ENCODE peak calls at places on chromosomes 12 and 14, in nine cellular contexts. One of them, this sample, is unnamed.

GRCh38 chr12:50190859-50191258 is 23.7 kb upstream of the CERS5 start:
- DNase-seq in effector memory CD8-positive, alpha-beta T cell: no peak
- DNase-seq in amniotic stem cell: no peak
- DNase-seq in activated naive CD4-positive, alpha-beta T cell: no peak
- DNase-seq in tibial nerve: no peak
- DNase-seq in astrocyte of the spinal cord: no peak
- DNase-seq in caudate nucleus: no peak
- DNase-seq in fibroblast of pulmonary artery: no peak
- DNase-seq in endothelial cell: no peak
- DNase-seq in this sample: no peak

GRCh38 chr12:89783321-89784060 is 74.9 kb upstream of the ATP2B1 start:
- DNase-seq in activated naive CD4-positive, alpha-beta T cell: no peak
- DNase-seq in fibroblast of pulmonary artery: peak
- DNase-seq in astrocyte of the spinal cord: peak
- DNase-seq in amniotic stem cell: no peak
- DNase-seq in effector memory CD8-positive, alpha-beta T cell: no peak
- DNase-seq in caudate nucleus: no peak
- DNase-seq in tibial nerve: no peak
- DNase-seq in endothelial cell: no peak
- DNase-seq in this sample: no peak

GRCh38 chr14:32407170-32407569 is 78.1 kb downstream of the AKAP6 start:
- DNase-seq in activated naive CD4-positive, alpha-beta T cell: no peak
- DNase-seq in fibroblast of pulmonary artery: peak
- DNase-seq in caudate nucleus: no peak
- DNase-seq in effector memory CD8-positive, alpha-beta T cell: no peak
- DNase-seq in tibial nerve: no peak
- DNase-seq in amniotic stem cell: no peak
- DNase-seq in astrocyte of the spinal cord: no peak
- DNase-seq in endothelial cell: no peak
- DNase-seq in this sample: no peak

GRCh38 chr12:30870491-30871265 is 55.9 kb upstream of the TSPAN11 start:
- DNase-seq in fibroblast of pulmonary artery: no peak
- DNase-seq in activated naive CD4-positive, alpha-beta T cell: no peak
- DNase-seq in endothelial cell: no peak
- DNase-seq in tibial nerve: no peak
- DNase-seq in amniotic stem cell: no peak
- DNase-seq in caudate nucleus: no peak
- DNase-seq in astrocyte of the spinal cord: no peak
- DNase-seq in effector memory CD8-positive, alpha-beta T cell: no peak
- DNase-seq in this sample: no peak

GRCh38 chr12:108833757-108834472 is 23.5 kb downstream of the SSH1 start:
- DNase-seq in fibroblast of pulmonary artery: peak
- DNase-seq in tibial nerve: peak
- DNase-seq in activated naive CD4-positive, alpha-beta T cell: no peak
- DNase-seq in endothelial cell: no peak
- DNase-seq in effector memory CD8-positive, alpha-beta T cell: no peak
- DNase-seq in astrocyte of the spinal cord: peak
- DNase-seq in amniotic stem cell: no peak
- DNase-seq in caudate nucleus: no peak
- DNase-seq in this sample: no peak

GRCh38 chr14:62692490-62693106 is 352.7 kb downstream of the KCNH5 start:
- DNase-seq in fibroblast of pulmonary artery: peak
- DNase-seq in effector memory CD8-positive, alpha-beta T cell: no peak
- DNase-seq in amniotic stem cell: no peak
- DNase-seq in caudate nucleus: no peak
- DNase-seq in tibial nerve: no peak
- DNase-seq in activated naive CD4-positive, alpha-beta T cell: no peak
- DNase-seq in astrocyte of the spinal cord: peak
- DNase-seq in endothelial cell: no peak
- DNase-seq in this sample: no peak

GRCh38 chr12:67271976-67272375 is 2.8 kb downstream of the CAND1 start:
- DNase-seq in endothelial cell: no peak
- DNase-seq in amniotic stem cell: no peak
- DNase-seq in fibroblast of pulmonary artery: no peak
- DNase-seq in astrocyte of the spinal cord: no peak
- DNase-seq in effector memory CD8-positive, alpha-beta T cell: no peak
- DNase-seq in tibial nerve: no peak
- DNase-seq in activated naive CD4-positive, alpha-beta T cell: no peak
- DNase-seq in caudate nucleus: no peak
- DNase-seq in this sample: no peak

GRCh38 chr12:120247183-120247582 is 18.3 kb downstream of the PXN start:
- DNase-seq in activated naive CD4-positive, alpha-beta T cell: no peak
- DNase-seq in astrocyte of the spinal cord: no peak
- DNase-seq in amniotic stem cell: no peak
- DNase-seq in effector memory CD8-positive, alpha-beta T cell: no peak
- DNase-seq in caudate nucleus: no peak
- DNase-seq in tibial nerve: no peak
- DNase-seq in fibroblast of pulmonary artery: no peak
- DNase-seq in endothelial cell: no peak
- DNase-seq in this sample: no peak

GRCh38 chr12:57465030-57465746 is 5.6 kb downstream of the GLI1 start:
- DNase-seq in activated naive CD4-positive, alpha-beta T cell: no peak
- DNase-seq in caudate nucleus: no peak
- DNase-seq in fibroblast of pulmonary artery: no peak
- DNase-seq in astrocyte of the spinal cord: no peak
- DNase-seq in amniotic stem cell: no peak
- DNase-seq in endothelial cell: no peak
- DNase-seq in tibial nerve: no peak
- DNase-seq in effector memory CD8-positive, alpha-beta T cell: no peak
- DNase-seq in this sample: no peak

GRCh38 chr14:79018846-79019245 is 848.7 kb downstream of the NRXN3 start:
- DNase-seq in amniotic stem cell: no peak
- DNase-seq in astrocyte of the spinal cord: peak
- DNase-seq in endothelial cell: no peak
- DNase-seq in effector memory CD8-positive, alpha-beta T cell: no peak
- DNase-seq in caudate nucleus: no peak
- DNase-seq in activated naive CD4-positive, alpha-beta T cell: no peak
- DNase-seq in tibial nerve: no peak
- DNase-seq in fibroblast of pulmonary artery: peak
- DNase-seq in this sample: no peak

GRCh38 chr12:104490221-104490620 is 33.5 kb downstream of the CHST11 start:
- DNase-seq in amniotic stem cell: no peak
- DNase-seq in fibroblast of pulmonary artery: no peak
- DNase-seq in activated naive CD4-positive, alpha-beta T cell: no peak
- DNase-seq in tibial nerve: no peak
- DNase-seq in caudate nucleus: no peak
- DNase-seq in effector memory CD8-positive, alpha-beta T cell: no peak
- DNase-seq in endothelial cell: no peak
- DNase-seq in astrocyte of the spinal cord: no peak
- DNase-seq in this sample: no peak

GRCh38 chr14:86933460-86933859 is 1059.5 kb downstream of the GALC start:
- DNase-seq in astrocyte of the spinal cord: peak
- DNase-seq in effector memory CD8-positive, alpha-beta T cell: no peak
- DNase-seq in activated naive CD4-positive, alpha-beta T cell: no peak
- DNase-seq in fibroblast of pulmonary artery: no peak
- DNase-seq in endothelial cell: no peak
- DNase-seq in amniotic stem cell: no peak
- DNase-seq in caudate nucleus: no peak
- DNase-seq in tibial nerve: no peak
- DNase-seq in this sample: no peak

GRCh38 chr14:58787601-58788000 is 149.8 kb downstream of the DACT1 start:
- DNase-seq in endothelial cell: no peak
- DNase-seq in effector memory CD8-positive, alpha-beta T cell: no peak
- DNase-seq in amniotic stem cell: no peak
- DNase-seq in activated naive CD4-positive, alpha-beta T cell: no peak
- DNase-seq in astrocyte of the spinal cord: no peak
- DNase-seq in caudate nucleus: no peak
- DNase-seq in fibroblast of pulmonary artery: no peak
- DNase-seq in tibial nerve: no peak
- DNase-seq in this sample: no peak

GRCh38 chr14:70257526-70257925 is 68.8 kb upstream of the SLC8A3 start:
- DNase-seq in fibroblast of pulmonary artery: no peak
- DNase-seq in endothelial cell: peak
- DNase-seq in caudate nucleus: no peak
- DNase-seq in astrocyte of the spinal cord: no peak
- DNase-seq in effector memory CD8-positive, alpha-beta T cell: no peak
- DNase-seq in amniotic stem cell: no peak
- DNase-seq in activated naive CD4-positive, alpha-beta T cell: no peak
- DNase-seq in tibial nerve: no peak
- DNase-seq in this sample: no peak

GRCh38 chr12:123859035-123859434 is 96.9 kb downstream of the DNAH10 start:
- DNase-seq in fibroblast of pulmonary artery: no peak
- DNase-seq in activated naive CD4-positive, alpha-beta T cell: no peak
- DNase-seq in caudate nucleus: no peak
- DNase-seq in effector memory CD8-positive, alpha-beta T cell: no peak
- DNase-seq in tibial nerve: no peak
- DNase-seq in endothelial cell: peak
- DNase-seq in astrocyte of the spinal cord: no peak
- DNase-seq in amniotic stem cell: no peak
- DNase-seq in this sample: no peak

GRCh38 chr12:5988659-5989116 is 43.6 kb upstream of the ANO2 start:
- DNase-seq in endothelial cell: peak
- DNase-seq in fibroblast of pulmonary artery: peak
- DNase-seq in caudate nucleus: peak
- DNase-seq in astrocyte of the spinal cord: peak
- DNase-seq in tibial nerve: peak
- DNase-seq in activated naive CD4-positive, alpha-beta T cell: peak
- DNase-seq in effector memory CD8-positive, alpha-beta T cell: peak
- DNase-seq in amniotic stem cell: peak
- DNase-seq in this sample: peak

GRCh38 chr12:94676011-94676709 is 25.8 kb upstream of the TMCC3 start:
- DNase-seq in amniotic stem cell: no peak
- DNase-seq in astrocyte of the spinal cord: no peak
- DNase-seq in caudate nucleus: no peak
- DNase-seq in endothelial cell: no peak
- DNase-seq in tibial nerve: peak
- DNase-seq in effector memory CD8-positive, alpha-beta T cell: peak
- DNase-seq in fibroblast of pulmonary artery: peak
- DNase-seq in activated naive CD4-positive, alpha-beta T cell: no peak
- DNase-seq in this sample: no peak

GRCh38 chr12:105469182-105469581 is 138.7 kb downstream of the C12orf75 start:
- DNase-seq in effector memory CD8-positive, alpha-beta T cell: no peak
- DNase-seq in endothelial cell: no peak
- DNase-seq in astrocyte of the spinal cord: no peak
- DNase-seq in activated naive CD4-positive, alpha-beta T cell: no peak
- DNase-seq in amniotic stem cell: no peak
- DNase-seq in caudate nucleus: no peak
- DNase-seq in fibroblast of pulmonary artery: no peak
- DNase-seq in tibial nerve: no peak
- DNase-seq in this sample: no peak